ENCODE peak calls at places on chromosomes 4 and X, in six cellular contexts. One of them, this sample, is unnamed.

GRCh38 chr4:181728567-181728966 is 514.6 kb upstream of the TENM3 start:
- DNase-seq in ELR: peak
- DNase-seq in mesothelial cell of epicardium: no peak
- DNase-seq in COLO829: no peak
- DNase-seq in amygdala: no peak
- DNase-seq in brain microvascular endothelial cell: no peak
- DNase-seq in this sample: peak

GRCh38 chr4:188423039-188423438 is 283.8 kb downstream of the TRIML1 start:
- DNase-seq in COLO829: peak
- DNase-seq in mesothelial cell of epicardium: no peak
- DNase-seq in ELR: peak
- DNase-seq in amygdala: no peak
- DNase-seq in brain microvascular endothelial cell: no peak
- DNase-seq in this sample: no peak

GRCh38 chr4:77449162-77449561 is 156.5 kb upstream of the CXCL13 start:
- DNase-seq in amygdala: no peak
- DNase-seq in mesothelial cell of epicardium: no peak
- DNase-seq in ELR: no peak
- DNase-seq in COLO829: no peak
- DNase-seq in brain microvascular endothelial cell: no peak
- DNase-seq in this sample: peak

GRCh38 chr4:89245459-89245858 is 62.1 kb downstream of the GPRIN3 start:
- DNase-seq in brain microvascular endothelial cell: no peak
- DNase-seq in amygdala: no peak
- DNase-seq in ELR: no peak
- DNase-seq in COLO829: no peak
- DNase-seq in mesothelial cell of epicardium: no peak
- DNase-seq in this sample: no peak

GRCh38 chr4:108049406-108049805 is 59.7 kb downstream of the HADH start:
- DNase-seq in mesothelial cell of epicardium: no peak
- DNase-seq in brain microvascular endothelial cell: no peak
- DNase-seq in COLO829: no peak
- DNase-seq in ELR: no peak
- DNase-seq in amygdala: no peak
- DNase-seq in this sample: no peak

GRCh38 chr4:141705048-141705746 is 68.8 kb downstream of the IL15 start:
- DNase-seq in amygdala: no peak
- DNase-seq in ELR: no peak
- DNase-seq in COLO829: no peak
- DNase-seq in brain microvascular endothelial cell: no peak
- DNase-seq in mesothelial cell of epicardium: no peak
- DNase-seq in this sample: no peak

GRCh38 chrX:97238632-97239031 is 354.9 kb downstream of the RPA4 start:
- DNase-seq in amygdala: no peak
- DNase-seq in mesothelial cell of epicardium: no peak
- DNase-seq in ELR: peak
- DNase-seq in brain microvascular endothelial cell: peak
- DNase-seq in COLO829: peak
- DNase-seq in this sample: no peak

GRCh38 chrX:102959471-102959870 is 22.4 kb downstream of the RAB40AL start:
- DNase-seq in mesothelial cell of epicardium: no peak
- DNase-seq in ELR: peak
- DNase-seq in COLO829: peak
- DNase-seq in brain microvascular endothelial cell: peak
- DNase-seq in amygdala: no peak
- DNase-seq in this sample: peak

GRCh38 chr4:145440292-145441007 is 41.2 kb upstream of the SMAD1 start:
- DNase-seq in mesothelial cell of epicardium: no peak
- DNase-seq in amygdala: no peak
- DNase-seq in brain microvascular endothelial cell: no peak
- DNase-seq in ELR: no peak
- DNase-seq in COLO829: no peak
- DNase-seq in this sample: no peak

GRCh38 chr4:47667552-47667951 is 170.3 kb downstream of the CORIN start:
- DNase-seq in brain microvascular endothelial cell: peak
- DNase-seq in mesothelial cell of epicardium: no peak
- DNase-seq in amygdala: no peak
- DNase-seq in COLO829: no peak
- DNase-seq in ELR: peak
- DNase-seq in this sample: no peak

GRCh38 chrX:111282141-111282540 is 11.9 kb upstream of the CAPN6 start:
- DNase-seq in amygdala: no peak
- DNase-seq in brain microvascular endothelial cell: no peak
- DNase-seq in ELR: no peak
- DNase-seq in mesothelial cell of epicardium: no peak
- DNase-seq in COLO829: no peak
- DNase-seq in this sample: no peak

GRCh38 chrX:47579537-47579936 is 2.7 kb upstream of the TIMP1 start:
- DNase-seq in amygdala: no peak
- DNase-seq in ELR: peak
- DNase-seq in mesothelial cell of epicardium: no peak
- DNase-seq in brain microvascular endothelial cell: peak
- DNase-seq in COLO829: no peak
- DNase-seq in this sample: peak

GRCh38 chr4:119498520-119498919 is 130.1 kb downstream of the PDE5A start:
- DNase-seq in mesothelial cell of epicardium: no peak
- DNase-seq in amygdala: peak
- DNase-seq in COLO829: no peak
- DNase-seq in brain microvascular endothelial cell: peak
- DNase-seq in ELR: no peak
- DNase-seq in this sample: no peak

GRCh38 chr4:52235775-52236174 is 184.7 kb downstream of the SPATA18 start:
- DNase-seq in COLO829: no peak
- DNase-seq in amygdala: no peak
- DNase-seq in brain microvascular endothelial cell: no peak
- DNase-seq in mesothelial cell of epicardium: no peak
- DNase-seq in ELR: no peak
- DNase-seq in this sample: no peak

GRCh38 chrX:69015156-69015555 is 150.1 kb downstream of the PJA1 start:
- DNase-seq in mesothelial cell of epicardium: no peak
- DNase-seq in COLO829: no peak
- DNase-seq in amygdala: no peak
- DNase-seq in brain microvascular endothelial cell: no peak
- DNase-seq in ELR: no peak
- DNase-seq in this sample: no peak

GRCh38 chr4:170776983-170777382 is 687.2 kb upstream of the AADAT start:
- DNase-seq in ELR: no peak
- DNase-seq in brain microvascular endothelial cell: no peak
- DNase-seq in mesothelial cell of epicardium: no peak
- DNase-seq in COLO829: no peak
- DNase-seq in amygdala: no peak
- DNase-seq in this sample: no peak

GRCh38 chr4:73593631-73594241 is 26.5 kb downstream of the RASSF6 start:
- DNase-seq in COLO829: no peak
- DNase-seq in amygdala: no peak
- DNase-seq in ELR: peak
- DNase-seq in brain microvascular endothelial cell: peak
- DNase-seq in mesothelial cell of epicardium: no peak
- DNase-seq in this sample: no peak

GRCh38 chr4:90542216-90542615 is 415.0 kb downstream of the CCSER1 start:
- DNase-seq in brain microvascular endothelial cell: no peak
- DNase-seq in amygdala: no peak
- DNase-seq in mesothelial cell of epicardium: no peak
- DNase-seq in COLO829: no peak
- DNase-seq in ELR: no peak
- DNase-seq in this sample: no peak

GRCh38 chr4:3461515-3462291 is 1.4 kb upstream of the DOK7 start:
- DNase-seq in COLO829: no peak
- DNase-seq in amygdala: no peak
- DNase-seq in mesothelial cell of epicardium: no peak
- DNase-seq in brain microvascular endothelial cell: no peak
- DNase-seq in ELR: no peak
- DNase-seq in this sample: peak

GRCh38 chr4:61772116-61772515 is 572.0 kb downstream of the ADGRL3 start:
- DNase-seq in mesothelial cell of epicardium: no peak
- DNase-seq in brain microvascular endothelial cell: peak
- DNase-seq in amygdala: no peak
- DNase-seq in ELR: peak
- DNase-seq in COLO829: no peak
- DNase-seq in this sample: no peak

GRCh38 chr4:2788532-2789103 is 4.3 kb upstream of the SH3BP2 start:
- DNase-seq in ELR: no peak
- DNase-seq in brain microvascular endothelial cell: no peak
- DNase-seq in mesothelial cell of epicardium: no peak
- DNase-seq in amygdala: peak
- DNase-seq in COLO829: no peak
- DNase-seq in this sample: peak

GRCh38 chrX:150696836-150697235 is 3.6 kb downstream of the MTMR1 start:
- DNase-seq in mesothelial cell of epicardium: no peak
- DNase-seq in ELR: no peak
- DNase-seq in amygdala: no peak
- DNase-seq in COLO829: no peak
- DNase-seq in brain microvascular endothelial cell: no peak
- DNase-seq in this sample: no peak

GRCh38 chr4:88442636-88443260 is 14.2 kb upstream of the HERC5 start:
- DNase-seq in amygdala: no peak
- DNase-seq in mesothelial cell of epicardium: no peak
- DNase-seq in ELR: peak
- DNase-seq in COLO829: no peak
- DNase-seq in brain microvascular endothelial cell: no peak
- DNase-seq in this sample: no peak

GRCh38 chr4:185782523-185782922 is 29.5 kb downstream of the SORBS2 start:
- DNase-seq in COLO829: no peak
- DNase-seq in amygdala: no peak
- DNase-seq in brain microvascular endothelial cell: peak
- DNase-seq in ELR: peak
- DNase-seq in mesothelial cell of epicardium: no peak
- DNase-seq in this sample: peak

GRCh38 chr4:1419708-1420107 is 13.5 kb upstream of the NKX1-1 start:
- DNase-seq in ELR: no peak
- DNase-seq in amygdala: no peak
- DNase-seq in brain microvascular endothelial cell: no peak
- DNase-seq in COLO829: no peak
- DNase-seq in mesothelial cell of epicardium: no peak
- DNase-seq in this sample: no peak

GRCh38 chr4:73917081-73917501 is 47.9 kb downstream of the CXCL1 start:
- DNase-seq in ELR: peak
- DNase-seq in brain microvascular endothelial cell: peak
- DNase-seq in mesothelial cell of epicardium: no peak
- DNase-seq in COLO829: peak
- DNase-seq in amygdala: no peak
- DNase-seq in this sample: no peak

GRCh38 chrX:817759-818158 is 187.2 kb downstream of the SHOX start:
- DNase-seq in ELR: no peak
- DNase-seq in COLO829: no peak
- DNase-seq in brain microvascular endothelial cell: no peak
- DNase-seq in mesothelial cell of epicardium: no peak
- DNase-seq in amygdala: no peak
- DNase-seq in this sample: no peak

GRCh38 chr4:5592272-5592671 is 116.1 kb downstream of the EVC2 start:
- DNase-seq in COLO829: no peak
- DNase-seq in mesothelial cell of epicardium: no peak
- DNase-seq in amygdala: no peak
- DNase-seq in ELR: no peak
- DNase-seq in brain microvascular endothelial cell: no peak
- DNase-seq in this sample: no peak

GRCh38 chrX:69424910-69425309 is 79.2 kb upstream of the NALF2 start:
- DNase-seq in brain microvascular endothelial cell: no peak
- DNase-seq in amygdala: no peak
- DNase-seq in mesothelial cell of epicardium: no peak
- DNase-seq in COLO829: no peak
- DNase-seq in ELR: no peak
- DNase-seq in this sample: no peak

GRCh38 chr4:3517731-3518510 is 14.3 kb downstream of the LRPAP1 start:
- DNase-seq in brain microvascular endothelial cell: no peak
- DNase-seq in COLO829: no peak
- DNase-seq in mesothelial cell of epicardium: no peak
- DNase-seq in ELR: no peak
- DNase-seq in amygdala: no peak
- DNase-seq in this sample: no peak

GRCh38 chr4:106039796-106040195 is 144.5 kb downstream of the NPNT start:
- DNase-seq in ELR: no peak
- DNase-seq in brain microvascular endothelial cell: no peak
- DNase-seq in COLO829: no peak
- DNase-seq in amygdala: no peak
- DNase-seq in mesothelial cell of epicardium: no peak
- DNase-seq in this sample: no peak